ENCODE peak calls at places on chromosome 15, in seven cellular contexts. O is hypothalamus; L is naive thymus-derived CD4-positive, alpha-beta T cell; D is RCC 7860; V is stimulated activated CD4-positive, alpha-beta T cell treated with anti-CD3 and anti-CD28 coated beads, Interleukin-2, amount 100 ng/mL, for 4 hours; X is GM23248; M is NT2/D1. R is an unnamed sample.

GRCh38 chr15:78880828-78881227 is 8.1 kb downstream of the MORF4L1 start:
- DNase-seq in X (peak), O (no peak), L (no peak), V (no peak), M (no peak), D (no peak), R (no peak)

GRCh38 chr15:89654311-89654761 is 931 bp downstream of the KIF7 start:
- DNase-seq in V (no peak), D (peak), M (no peak), O (no peak), L (no peak), X (peak), R (no peak)

GRCh38 chr15:73052679-73053397 is 575 bp downstream of the NEO1 start:
- DNase-seq in L (no peak), V (peak), M (peak), X (peak), D (peak), O (peak), R (no peak)

GRCh38 chr15:77032052-77032646 is 37.2 kb downstream of the PSTPIP1 start:
- DNase-seq in L (peak), V (no peak), M (no peak), D (no peak), X (no peak), O (no peak), R (no peak)

GRCh38 chr15:88441076-88441730 is 26.0 kb downstream of the MRPL46 start:
- DNase-seq in D (no peak), X (no peak), L (no peak), O (no peak), M (no peak), V (no peak), R (no peak)

GRCh38 chr15:59256538-59256937 is 49.9 kb downstream of the LDHAL6B start:
- DNase-seq in V (no peak), D (no peak), X (no peak), L (no peak), O (no peak), M (no peak), R (no peak)

GRCh38 chr15:60469893-60470641 is 8.9 kb downstream of the ICE2 start:
- DNase-seq in D (peak), O (no peak), X (peak), M (no peak), L (no peak), V (no peak), R (no peak)

GRCh38 chr15:45083223-45083622 is 30.7 kb downstream of the DUOX2 start:
- DNase-seq in D (no peak), V (no peak), L (no peak), O (no peak), X (no peak), M (no peak), R (no peak)

GRCh38 chr15:59794229-59794886 is 105.2 kb upstream of the BNIP2 start:
- DNase-seq in M (no peak), O (no peak), V (no peak), L (no peak), D (no peak), X (no peak), R (no peak)

GRCh38 chr15:84871428-84871985 is 13.0 kb upstream of the SLC28A1 start:
- DNase-seq in M (no peak), L (no peak), X (no peak), V (no peak), O (no peak), D (no peak), R (no peak)

GRCh38 chr15:35701402-35702046 is 155.6 kb upstream of the DPH6 start:
- DNase-seq in X (no peak), V (no peak), L (no peak), D (no peak), O (no peak), M (no peak), R (no peak)

R was measured in C1 segment of cervical spinal cord.